ENCODE peak calls at places on chromosomes 6 and 20, in seven cellular contexts. F, W, U, Q, Y, R and M are unnamed samples.

GRCh38 chr6:84417261-84417660 is 189.8 kb upstream of the CEP162 start:
- DNase-seq in U (no peak), Q (no peak), W (no peak), Y (no peak), R (no peak), F (no peak), M (no peak)

GRCh38 chr6:20632696-20633095 is 98.4 kb downstream of the CDKAL1 start:
- DNase-seq in W (no peak), Y (no peak), Q (no peak), U (no peak), R (no peak), F (no peak), M (no peak)

GRCh38 chr20:37920270-37920669 is 17.3 kb downstream of the VSTM2L start:
- DNase-seq in F (no peak), Y (no peak), U (no peak), Q (no peak), W (no peak), R (no peak), M (no peak)

GRCh38 chr6:83169096-83169495 is 24.0 kb downstream of the PGM3 start:
- DNase-seq in R (no peak), Q (no peak), U (no peak), Y (no peak), F (no peak), W (no peak), M (no peak)

GRCh38 chr20:36541227-36542018 is at the start of gene MYL9:
- DNase-seq in U (no peak), Y (peak; percentile 95), F (no peak), Q (peak; percentile 91), R (no peak), W (peak; percentile 49), M (peak; percentile 77)

GRCh38 chr6:168136001-168136400 is 57.0 kb upstream of the FRMD1 start:
- DNase-seq in U (no peak), R (no peak), Y (no peak), F (no peak), Q (no peak), W (no peak), M (no peak)

GRCh38 chr20:43331911-43332310 is 125.8 kb upstream of the SRSF6 start:
- DNase-seq in F (no peak), U (no peak), R (no peak), W (no peak), Q (no peak), Y (no peak), M (no peak)

GRCh38 chr6:19812512-19813119 is 24.6 kb upstream of the ID4 start:
- DNase-seq in R (no peak), F (peak; percentile 61), U (no peak), Y (peak; percentile 32), W (peak; percentile 13), Q (no peak), M (peak; percentile 66)

GRCh38 chr6:110296151-110297028 is 61.8 kb downstream of the METTL24 start:
- DNase-seq in R (no peak), F (peak; percentile 44), Y (no peak), U (no peak), Q (no peak), W (no peak), M (no peak)

GRCh38 chr6:30981942-30982772 is 1.4 kb upstream of the MUC21 start:
- DNase-seq in U (no peak), F (peak; percentile 70), Y (peak; percentile 45), Q (peak; percentile 42), R (no peak), W (no peak), M (no peak)

GRCh38 chr6:119129148-119129967 is 50.9 kb upstream of the FAM184A start:
- DNase-seq in R (no peak), F (peak; percentile 93), U (no peak), Y (peak; percentile 43), Q (no peak), W (peak; percentile 81), M (peak; percentile 73)

GRCh38 chr6:87968435-87969278 is 79.0 kb upstream of the SPACA1 start:
- DNase-seq in U (no peak), W (no peak), Y (no peak), Q (no peak), F (peak; percentile 51), R (no peak), M (no peak)

GRCh38 chr20:7146552-7147219 is 379.2 kb downstream of the BMP2 start:
- DNase-seq in Y (no peak), R (no peak), F (no peak), Q (no peak), U (no peak), W (no peak), M (no peak)

GRCh38 chr6:12791371-12791770 is 74.8 kb downstream of the PHACTR1 start:
- DNase-seq in W (no peak), F (no peak), U (no peak), Q (no peak), Y (no peak), R (no peak), M (no peak)